ENCODE peak calls at places on chromosome 19, in ten cellular contexts. C is fibroblast of mammary gland; H is EL; S is activated T-helper 1 cell treated with Interleukin-2 at 50 U/mL for 16 hours; B is amniotic stem cell; D is foreskin fibroblast; W is heart right ventricle; K is stimulated activated CD4-positive, alpha-beta T cell treated with anti-CD3 and anti-CD28 coated beads, Interleukin-4, amount 100 ng/mL, for 24 hours; Z is CD8-positive, alpha-beta memory T cell; R is stimulated activated CD8-positive, alpha-beta memory T cell treated with anti-CD3 and anti-CD28 coated beads, Interleukin-7, amount 100 ng/mL, for 4 hours. T is an unnamed sample.

GRCh38 chr19:54803410-54803809 is at the start of gene KIR2DL4:
- DNase-seq in Z (no peak), B (no peak), R (peak; percentile 25), K (no peak), H (no peak), C (no peak), W (no peak), D (no peak), S (no peak), T (no peak)

GRCh38 chr19:13160557-13160956 is 10.3 kb downstream of the IER2 start:
- DNase-seq in B (no peak), S (no peak), H (peak; percentile 63), Z (no peak), K (no peak), C (peak; percentile 78), R (no peak), W (no peak), D (peak; percentile 88), T (no peak)

GRCh38 chr19:15245370-15246197 is 13.3 kb upstream of the EPHX3 start:
- DNase-seq in S (no peak), R (no peak), Z (no peak), D (no peak), W (no peak), H (no peak), K (no peak), C (no peak), B (no peak), T (no peak)

GRCh38 chr19:6568010-6568411 is 22.9 kb downstream of the CD70 start:
- DNase-seq in W (no peak), Z (no peak), B (no peak), H (no peak), C (no peak), D (no peak), K (no peak), S (no peak), R (no peak), T (no peak)

GRCh38 chr19:39401549-39402416 is 4.9 kb upstream of the ZFP36 start:
- DNase-seq in B (no peak), K (peak; percentile 83), W (peak; percentile 31), C (peak; percentile 95), H (peak; percentile 58), R (peak; percentile 74), S (peak; percentile 77), D (peak; percentile 75), Z (peak; percentile 96), T (no peak)

GRCh38 chr19:13859361-13859880 is 17.5 kb upstream of the NANOS3 start:
- DNase-seq in D (peak; percentile 67), W (no peak), S (no peak), K (no peak), Z (no peak), C (peak; percentile 63), B (no peak), H (peak; percentile 55), R (no peak), T (no peak)

GRCh38 chr19:18782559-18783225 is 8.4 kb downstream of the COMP start:
- DNase-seq in K (no peak), Z (no peak), H (no peak), R (no peak), W (no peak), C (no peak), D (no peak), S (no peak), B (no peak), T (no peak)

GRCh38 chr19:42596391-42597071 is 1.8 kb upstream of the CEACAM8 start:
- DNase-seq in K (peak; percentile 41), R (peak; percentile 10), S (peak; percentile 13), B (no peak), C (peak; percentile 5), W (peak; percentile 24), D (peak; percentile 29), Z (no peak), H (peak; percentile 25), T (no peak)

GRCh38 chr19:51398096-51398704 is 7.8 kb upstream of the C19orf84 start:
- DNase-seq in D (peak; percentile 50), B (no peak), S (no peak), K (no peak), C (peak; percentile 45), W (no peak), H (peak; percentile 31), R (no peak), Z (no peak), T (no peak)

GRCh38 chr19:55255618-55256423 is 3.0 kb downstream of the PPP6R1 start:
- DNase-seq in Z (peak; percentile 66), W (no peak), C (peak; percentile 81), R (peak; percentile 33), D (peak; percentile 48), K (peak; percentile 56), H (peak; percentile 47), S (no peak), B (no peak), T (no peak)

GRCh38 chr19:2483084-2483483 is 7.2 kb downstream of the GADD45B start:
- DNase-seq in C (no peak), R (no peak), W (no peak), D (no peak), K (no peak), S (no peak), Z (no peak), H (no peak), B (no peak), T (no peak)

GRCh38 chr19:4624733-4625362 is 14.5 kb upstream of the TNFAIP8L1 start:
- DNase-seq in C (no peak), S (no peak), W (no peak), R (no peak), B (no peak), Z (no peak), D (peak; percentile 65), K (no peak), H (peak; percentile 39), T (peak; percentile 13)

GRCh38 chr19:13872339-13872694 is 4.6 kb upstream of the NANOS3 start:
- DNase-seq in H (no peak), D (no peak), B (no peak), K (no peak), R (no peak), Z (no peak), W (no peak), C (no peak), S (no peak), T (no peak)

GRCh38 chr19:23810496-23810895 is 51.8 kb upstream of the ZNF681 start:
- DNase-seq in D (no peak), C (no peak), K (no peak), W (no peak), H (peak; percentile 46), B (no peak), Z (no peak), S (no peak), R (no peak), T (no peak)

GRCh38 chr19:2270157-2270571 is 11.8 kb downstream of the PEAK3 start:
- DNase-seq in D (peak; percentile 66), S (no peak), Z (peak; percentile 65), K (no peak), W (peak; percentile 61), H (no peak), C (no peak), B (no peak), R (no peak), T (peak; percentile 68)

GRCh38 chr19:51024924-51025323 is 1.5 kb downstream of the KLK11 start:
- DNase-seq in B (no peak), R (no peak), Z (no peak), S (no peak), W (no peak), C (no peak), K (no peak), D (no peak), H (no peak), T (no peak)

GRCh38 chr19:43552616-43553015 is 19.6 kb downstream of the ZNF575 start:
- DNase-seq in C (no peak), S (no peak), B (no peak), Z (no peak), R (no peak), K (no peak), D (no peak), H (no peak), W (no peak), T (no peak)

GRCh38 chr19:53655042-53655665 is 23.4 kb downstream of the DPRX start:
- DNase-seq in S (no peak), B (no peak), C (no peak), K (no peak), H (no peak), Z (no peak), W (no peak), R (no peak), D (no peak), T (no peak)

GRCh38 chr19:34502582-34503545 is 21.3 kb downstream of the WTIP start:
- DNase-seq in S (no peak), H (no peak), W (no peak), D (peak; percentile 68), C (peak; percentile 42), K (no peak), R (no peak), B (no peak), Z (no peak), T (no peak)

GRCh38 chr19:16085115-16085514 is 8.8 kb downstream of the TPM4 start:
- DNase-seq in S (no peak), K (no peak), R (no peak), Z (no peak), C (peak; percentile 54), W (no peak), H (peak; percentile 53), B (no peak), D (peak; percentile 71), T (no peak)

GRCh38 chr19:17488593-17489391 is 18.5 kb downstream of the SLC27A1 start:
- DNase-seq in K (peak; percentile 75), H (no peak), B (no peak), W (peak; percentile 51), R (peak; percentile 61), C (no peak), S (peak; percentile 55), D (peak; percentile 36), Z (peak; percentile 76), T (peak; percentile 81)

GRCh38 chr19:3980353-3981251 is 4.7 kb downstream of the EEF2 start:
- DNase-seq in D (no peak), W (no peak), R (no peak), H (no peak), B (no peak), C (no peak), Z (no peak), S (no peak), K (no peak), T (no peak)

GRCh38 chr19:1817553-1818179 is 5.6 kb upstream of the ATP8B3 start:
- DNase-seq in B (no peak), H (no peak), R (no peak), C (no peak), W (no peak), D (no peak), S (no peak), K (no peak), Z (no peak), T (no peak)

GRCh38 chr19:30696514-30696913 is 324.3 kb downstream of the ZNF536 start:
- DNase-seq in S (no peak), C (no peak), W (no peak), D (no peak), B (no peak), R (no peak), H (no peak), K (no peak), Z (no peak), T (no peak)

GRCh38 chr19:47391510-47392223 is 27.7 kb downstream of the MEIS3 start:
- DNase-seq in H (peak; percentile 73), S (peak; percentile 59), Z (peak; percentile 81), D (peak; percentile 85), B (peak; percentile 42), K (peak; percentile 87), C (peak; percentile 72), W (peak; percentile 78), R (peak; percentile 64), T (peak; percentile 64)

GRCh38 chr19:56026769-56027168 is 40.2 kb downstream of the NLRP5 start:
- DNase-seq in H (no peak), D (no peak), S (no peak), K (no peak), B (no peak), W (no peak), C (no peak), Z (no peak), R (no peak), T (no peak)

GRCh38 chr19:50711196-50711595 is 8.4 kb downstream of the SHANK1 start:
- DNase-seq in K (no peak), Z (no peak), H (no peak), W (no peak), R (no peak), B (no peak), S (no peak), C (no peak), D (no peak), T (no peak)

GRCh38 chr19:5795382-5795919 is 4.5 kb upstream of the DUS3L start:
- DNase-seq in S (no peak), B (no peak), Z (no peak), R (no peak), K (no peak), H (no peak), C (no peak), W (no peak), D (no peak), T (no peak)

T was measured in heart left ventricle.